ENCODE peak calls at places on chromosomes 6 and 20, in six cellular contexts. N is endothelial cell of umbilical vein, H is HepG2, A is A549, X is K562, B is GM12878. G is an unnamed sample.

GRCh38 chr6:144873653-144874378 is 588.7 kb downstream of the UTRN start:
- DNase-seq in X (no peak), H (no peak), N (no peak), B (no peak), A (no peak), G (no peak)

GRCh38 chr6:131197716-131198115 is 62.4 kb downstream of the AKAP7 start:
- DNase-seq in X (no peak), H (no peak), B (no peak), A (no peak), N (no peak), G (no peak)

GRCh38 chr6:63272397-63272796 is 47.4 kb downstream of the LGSN start:
- DNase-seq in X (peak; percentile 10), N (peak; percentile 2), H (peak; percentile 51), B (no peak), A (peak; percentile 30), G (peak; percentile 60)

GRCh38 chr20:54980321-54980960 is 505.0 kb downstream of the DOK5 start:
- DNase-seq in A (peak; percentile 12), B (no peak), X (no peak), H (no peak), N (no peak), G (peak; percentile 28)

GRCh38 chr6:110526731-110527130 is 50.3 kb upstream of the SLC22A16 start:
- DNase-seq in A (no peak), N (no peak), B (no peak), X (no peak), H (no peak), G (no peak)

GRCh38 chr20:34570859-34571306 is 12.4 kb downstream of the MAP1LC3A start:
- DNase-seq in H (no peak), B (no peak), X (no peak), A (no peak), N (peak; percentile 74), G (peak; percentile 83)

GRCh38 chr6:79468587-79468986 is 68.6 kb downstream of the LCA5 start:
- DNase-seq in A (no peak), H (no peak), X (no peak), N (no peak), B (no peak), G (peak; percentile 10)

GRCh38 chr20:12409501-12409900 is 491.8 kb downstream of the BTBD3 start:
- DNase-seq in X (no peak), H (no peak), B (no peak), A (no peak), N (no peak), G (no peak)

GRCh38 chr6:101516553-101516952 is 123.0 kb downstream of the GRIK2 start:
- DNase-seq in A (no peak), X (no peak), H (no peak), B (no peak), N (no peak), G (no peak)

GRCh38 chr6:4603291-4603690 is 172.9 kb upstream of the CDYL start:
- DNase-seq in H (no peak), N (peak; percentile 56), A (no peak), B (no peak), X (no peak), G (peak; percentile 90)

GRCh38 chr20:23161968-23162696 is 76.0 kb upstream of the CD93 start:
- DNase-seq in H (peak; percentile 73), N (peak; percentile 58), B (no peak), A (peak; percentile 24), X (no peak), G (peak; percentile 68)

GRCh38 chr6:91106083-91106482 is 519.2 kb upstream of the MAP3K7 start:
- DNase-seq in H (peak; percentile 25), A (no peak), X (no peak), N (no peak), B (no peak), G (no peak)

GRCh38 chr6:115896538-115897129 is 164.1 kb downstream of the FRK start:
- DNase-seq in N (peak; percentile 37), H (peak; percentile 14), A (peak; percentile 13), B (no peak), X (peak; percentile 22), G (peak; percentile 42)

GRCh38 chr6:90294614-90294988 is 2.0 kb downstream of the BACH2 start:
- DNase-seq in H (no peak), N (no peak), B (no peak), A (no peak), X (no peak), G (no peak)

GRCh38 chr20:3740600-3741301 is 8.3 kb downstream of the HSPA12B start:
- DNase-seq in B (no peak), X (no peak), H (no peak), A (no peak), N (no peak), G (no peak)

GRCh38 chr20:35490736-35491181 is 35.4 kb downstream of the CEP250 start:
- DNase-seq in X (no peak), N (no peak), H (no peak), A (no peak), B (peak; percentile 51), G (peak; percentile 91)

GRCh38 chr6:34099878-34100277 is 46.0 kb downstream of the GRM4 start:
- DNase-seq in N (no peak), X (no peak), H (no peak), A (no peak), B (no peak), G (no peak)

GRCh38 chr6:82045965-82046756 is 201.4 kb downstream of the IBTK start:
- DNase-seq in A (no peak), H (no peak), B (no peak), N (no peak), X (no peak), G (no peak)

GRCh38 chr6:44166591-44167184 is 8.1 kb downstream of the CAPN11 start:
- DNase-seq in N (no peak), B (no peak), X (peak; percentile 51), H (no peak), A (no peak), G (peak; percentile 90)

GRCh38 chr20:38962898-38963484 is 847 bp downstream of the DHX35 start:
- DNase-seq in H (no peak), A (no peak), N (no peak), X (no peak), B (no peak), G (peak; percentile 51)

GRCh38 chr6:158608221-158608620 is 36.3 kb downstream of the DYNLT1 start:
- DNase-seq in N (no peak), X (no peak), A (no peak), B (no peak), H (no peak), G (no peak)

GRCh38 chr20:62907377-62908317 is 18.7 kb downstream of the DIDO1 start:
- DNase-seq in B (no peak), H (peak; percentile 58), X (peak; percentile 48), N (no peak), A (no peak), G (peak; percentile 44)

GRCh38 chr20:1171461-1172093 is 13.2 kb downstream of the TMEM74B start:
- DNase-seq in N (peak; percentile 26), B (no peak), X (peak; percentile 66), A (peak; percentile 24), H (peak; percentile 42), G (peak; percentile 59)

GRCh38 chr20:21693322-21693721 is 12.1 kb upstream of the PAX1 start:
- DNase-seq in X (peak; percentile 53), H (peak; percentile 24), B (no peak), A (peak; percentile 31), N (no peak), G (peak; percentile 36)

GRCh38 chr6:31765910-31766794 is 3.7 kb downstream of the SAPCD1 start:
- DNase-seq in N (peak; percentile 25), B (no peak), A (no peak), H (peak; percentile 67), X (no peak), G (no peak)

GRCh38 chr20:57384486-57384885 is 6.7 kb upstream of the RBM38 start:
- DNase-seq in B (no peak), X (no peak), A (no peak), N (no peak), H (no peak), G (no peak)

GRCh38 chr20:51631011-51631950 is 88.8 kb upstream of the NFATC2 start:
- DNase-seq in H (peak; percentile 28), N (peak; percentile 100), A (peak; percentile 94), B (no peak), X (peak; percentile 31), G (peak; percentile 95)

GRCh38 chr6:109527989-109528388 is 45.0 kb upstream of the ZBTB24 start:
- DNase-seq in B (no peak), X (peak; percentile 22), H (peak; percentile 20), N (no peak), A (peak; percentile 17), G (peak; percentile 30)

GRCh38 chr20:528923-529594 is 14.5 kb downstream of the CSNK2A1 start:
- DNase-seq in A (peak; percentile 65), B (no peak), H (no peak), X (no peak), N (peak; percentile 57), G (peak; percentile 65)

GRCh38 chr20:18672826-18673225 is 85.0 kb downstream of the DTD1 start:
- DNase-seq in X (no peak), A (no peak), H (no peak), B (no peak), N (no peak), G (no peak)

GRCh38 chr6:154555075-154555677 is 44.7 kb upstream of the CNKSR3 start:
- DNase-seq in B (no peak), N (peak; percentile 45), A (peak; percentile 61), H (no peak), X (no peak), G (no peak)
- TF ChIP-seq MAX in B (no peak), N (no peak), A (no peak), H (no peak), X (no peak), G (no peak)

GRCh38 chr6:39377530-39377929 is 55.0 kb upstream of the KCNK16 start:
- DNase-seq in A (peak; percentile 42), H (peak; percentile 33), X (no peak), N (peak; percentile 49), B (no peak), G (peak; percentile 56)
- TF ChIP-seq MYC in A (no peak), H (no peak), X (no peak), N (no peak), B (no peak), G (no peak)

DNA sequence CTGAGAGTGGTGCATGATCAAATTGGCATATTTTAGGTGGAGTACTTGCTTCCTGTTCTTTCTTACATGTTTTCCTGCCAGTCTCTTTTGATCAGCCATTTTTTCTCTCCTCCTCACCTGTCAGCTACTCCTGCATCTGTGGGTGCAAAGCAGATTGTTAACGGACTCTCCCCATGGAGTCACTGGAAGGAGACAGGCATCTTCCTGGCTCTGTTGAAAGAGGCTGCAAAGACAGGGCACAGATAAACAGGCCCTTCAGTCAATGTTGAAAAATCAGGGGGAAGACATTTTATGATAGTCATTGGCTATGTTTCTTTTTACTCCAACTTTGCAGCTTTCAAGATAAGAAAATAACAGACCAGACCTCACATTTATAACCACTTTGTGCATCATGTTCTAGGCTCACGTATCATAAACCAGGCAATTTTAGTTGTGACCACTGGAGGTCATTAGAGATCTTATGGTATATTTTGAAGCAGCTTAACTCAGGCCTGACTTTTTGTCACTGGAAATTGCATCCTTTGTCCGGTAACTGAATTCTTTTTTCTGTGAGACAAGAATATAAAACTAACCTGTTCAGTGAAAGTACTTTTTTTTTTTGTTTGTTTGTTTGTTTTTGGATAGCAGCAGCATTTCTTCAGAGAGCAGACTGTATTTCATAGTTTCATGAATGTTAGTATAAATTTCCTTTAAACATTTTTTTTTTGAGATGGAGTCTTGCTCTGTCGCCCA is 20.1 kb downstream of the ECT2L start:
- DNase-seq in X (peak; percentile 37), H (peak; percentile 70), N (peak; percentile 67), A (peak; percentile 54), B (no peak), G (peak; percentile 73)
- TF ChIP-seq MAX in X (no peak), H (no peak), N (no peak), A (no peak), B (no peak), G (no peak)

DNA sequence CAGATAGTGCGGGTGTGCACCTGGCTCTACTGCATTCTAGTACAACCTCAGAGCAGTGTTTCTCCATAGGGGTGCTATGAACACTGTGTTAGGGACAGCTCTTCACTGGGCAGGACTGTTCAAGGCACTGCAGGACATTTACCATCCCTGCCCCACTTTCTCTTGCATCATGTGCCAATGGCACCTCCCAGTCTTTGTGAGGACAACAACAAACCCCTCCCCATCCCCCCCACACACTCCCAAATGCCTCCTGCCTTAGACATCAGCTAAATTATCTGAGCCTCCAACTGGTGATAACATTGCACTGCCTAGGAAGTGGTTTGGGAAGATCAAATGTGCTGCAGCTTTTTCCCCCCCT is 98.9 kb downstream of the FYN start:
- DNase-seq in N (no peak), B (no peak), A (no peak), X (no peak), H (no peak), G (no peak)
- TF ChIP-seq MYC in N (no peak), B (no peak), A (no peak), X (no peak), H (no peak), G (no peak)

G was measured in NB4.